ENCODE peak calls at places on chromosomes 16 and 17, in seven cellular contexts. P, R, E, Q, J, D and L are unnamed samples.

GRCh38 chr16:21599994-21600773 is 807 bp downstream of the METTL9 start:
- DNase-seq in P (peak), R (no peak), E (no peak), Q (no peak), J (peak), D (no peak), L (no peak)

GRCh38 chr16:27633221-27633620 is 83.3 kb downstream of the KATNIP start:
- DNase-seq in P (no peak), R (no peak), E (no peak), Q (no peak), J (no peak), D (no peak), L (no peak)

GRCh38 chr17:32264140-32264799 is 1.4 kb upstream of the RHBDL3 start:
- DNase-seq in P (no peak), R (no peak), E (no peak), Q (no peak), J (no peak), D (no peak), L (no peak)

GRCh38 chr16:48498761-48499600 is 111.0 kb downstream of the N4BP1 start:
- DNase-seq in P (peak), R (no peak), E (no peak), Q (no peak), J (no peak), D (no peak), L (no peak)

GRCh38 chr17:73625006-73625405 is 19.2 kb downstream of the SDK2 start:
- DNase-seq in P (no peak), R (no peak), E (no peak), Q (no peak), J (no peak), D (no peak), L (no peak)

GRCh38 chr16:88368036-88368435 is 14.7 kb upstream of the ZNF469 start:
- DNase-seq in P (no peak), R (no peak), E (no peak), Q (no peak), J (no peak), D (no peak), L (no peak)

GRCh38 chr16:81419806-81420205 is 24.8 kb upstream of the CMIP start:
- DNase-seq in P (no peak), R (no peak), E (no peak), Q (no peak), J (no peak), D (no peak), L (no peak)

GRCh38 chr17:32253117-32253611 is 12.5 kb upstream of the RHBDL3 start:
- DNase-seq in P (peak), R (peak), E (peak), Q (peak), J (peak), D (peak), L (peak)

GRCh38 chr16:53175118-53175517 is 120.3 kb downstream of the CHD9 start:
- DNase-seq in P (no peak), R (no peak), E (no peak), Q (no peak), J (no peak), D (no peak), L (no peak)

GRCh38 chr17:39970157-39970692 is 7.4 kb downstream of the GSDMA start:
- DNase-seq in P (no peak), R (no peak), E (no peak), Q (no peak), J (no peak), D (no peak), L (no peak)

GRCh38 chr16:81204794-81205680 is 33.5 kb upstream of the BCO1 start:
- DNase-seq in P (peak), R (no peak), E (peak), Q (no peak), J (peak), D (peak), L (no peak)

GRCh38 chr17:9020096-9020823 is 1.1 kb upstream of the NTN1 start:
- DNase-seq in P (no peak), R (no peak), E (no peak), Q (no peak), J (no peak), D (no peak), L (no peak)

GRCh38 chr17:41666708-41667279 is 21.9 kb upstream of the EIF1 start:
- DNase-seq in P (peak), R (peak), E (peak), Q (peak), J (peak), D (peak), L (no peak)

GRCh38 chr16:56195151-56195550 is 3.9 kb downstream of the GNAO1 start:
- DNase-seq in P (no peak), R (no peak), E (no peak), Q (peak), J (no peak), D (no peak), L (no peak)

GRCh38 chr17:76458580-76459490 is 5.9 kb upstream of the UBE2O start:
- DNase-seq in P (peak), R (no peak), E (no peak), Q (peak), J (no peak), D (peak), L (no peak)

GRCh38 chr16:27439273-27440018 is 37.5 kb downstream of the IL21R start:
- DNase-seq in P (no peak), R (no peak), E (no peak), Q (no peak), J (no peak), D (no peak), L (no peak)

GRCh38 chr17:50265212-50265611 is 9.1 kb upstream of the TMEM92 start:
- DNase-seq in P (no peak), R (no peak), E (no peak), Q (peak), J (no peak), D (no peak), L (no peak)

GRCh38 chr17:75877752-75878173 is 618 bp downstream of the TRIM47 start:
- DNase-seq in P (peak), R (peak), E (peak), Q (peak), J (peak), D (peak), L (no peak)

GRCh38 chr17:7029659-7030058 is 6.2 kb upstream of the SLC16A13 start:
- DNase-seq in P (no peak), R (no peak), E (no peak), Q (no peak), J (peak), D (no peak), L (no peak)

GRCh38 chr17:73498854-73499597 is 145.2 kb downstream of the SDK2 start:
- DNase-seq in P (no peak), R (no peak), E (no peak), Q (no peak), J (no peak), D (no peak), L (no peak)

GRCh38 chr16:27642753-27643152 is 92.8 kb downstream of the KATNIP start:
- DNase-seq in P (peak), R (no peak), E (no peak), Q (no peak), J (no peak), D (peak), L (no peak)

GRCh38 chr17:42361781-42362186 is 26.5 kb downstream of the STAT3 start:
- DNase-seq in P (no peak), R (peak), E (peak), Q (no peak), J (peak), D (no peak), L (no peak)

GRCh38 chr17:82457071-82457789 is 1.3 kb upstream of the NARF start:
- DNase-seq in P (no peak), R (no peak), E (no peak), Q (no peak), J (no peak), D (no peak), L (no peak)

GRCh38 chr16:4556580-4556979 is 440 bp downstream of the C16orf96 start:
- DNase-seq in P (no peak), R (no peak), E (no peak), Q (no peak), J (no peak), D (no peak), L (no peak)

GRCh38 chr16:16139806-16140205 is 83.5 kb downstream of the ABCC6 start:
- DNase-seq in P (no peak), R (no peak), E (no peak), Q (no peak), J (no peak), D (no peak), L (no peak)

GRCh38 chr16:13767215-13767614 is 152.7 kb upstream of the ERCC4 start:
- DNase-seq in P (no peak), R (no peak), E (no peak), Q (no peak), J (no peak), D (no peak), L (no peak)

GRCh38 chr16:50861926-50862325 is 120.0 kb downstream of the CYLD start:
- DNase-seq in P (peak), R (no peak), E (no peak), Q (no peak), J (no peak), D (no peak), L (peak)

GRCh38 chr16:57637424-57637823 is 9.0 kb downstream of the ADGRG1 start:
- DNase-seq in P (no peak), R (no peak), E (no peak), Q (peak), J (no peak), D (no peak), L (no peak)

GRCh38 chr17:1709971-1710806 is at the start of gene TLCD2:
- DNase-seq in P (peak), R (no peak), E (no peak), Q (no peak), J (no peak), D (no peak), L (no peak)

GRCh38 chr16:30185683-30186421 is 2.5 kb downstream of the CORO1A start:
- DNase-seq in P (no peak), R (peak), E (peak), Q (no peak), J (peak), D (no peak), L (no peak)

GRCh38 chr17:83186226-83186625 is 106.8 kb downstream of the METRNL start:
- DNase-seq in P (no peak), R (no peak), E (no peak), Q (no peak), J (peak), D (no peak), L (no peak)

GRCh38 chr17:50538549-50539410 is 6.2 kb downstream of the EPN3 start:
- DNase-seq in P (no peak), R (no peak), E (no peak), Q (no peak), J (no peak), D (no peak), L (no peak)

GRCh38 chr17:4900231-4901107 is 1.1 kb downstream of the C17orf107 start:
- DNase-seq in P (no peak), R (no peak), E (no peak), Q (no peak), J (peak), D (no peak), L (no peak)

GRCh38 chr17:2685696-2686095 is 25.9 kb downstream of the CLUH start:
- DNase-seq in P (no peak), R (no peak), E (no peak), Q (no peak), J (no peak), D (no peak), L (no peak)

GRCh38 chr16:30024451-30024850 is 1.5 kb downstream of the C16orf92 start:
- DNase-seq in P (no peak), R (no peak), E (no peak), Q (no peak), J (no peak), D (no peak), L (no peak)

GRCh38 chr17:41919840-41920579 is 1.3 kb upstream of the ACLY start:
- DNase-seq in P (peak), R (no peak), E (no peak), Q (no peak), J (no peak), D (no peak), L (no peak)